ENCODE peak calls at places on chromosomes 13 and 19, in eight cellular contexts. E is activated CD8-positive, alpha-beta memory T cell treated with anti-CD3 and anti-CD28 coated beads for 48 hours; Q is gastrocnemius medialis; R is SW 1271; Z is activated CD4-positive, alpha-beta T cell treated with anti-CD3 and anti-CD28 coated beads for 48 hours; T is T-helper 17 cell; Y is adrenal gland; F is stimulated activated CD4-positive, alpha-beta T cell treated with anti-CD3 and anti-CD28 coated beads, Interleukin-15, amount 100 ng/mL, for 48 hours. I is an unnamed sample.

GRCh38 chr19:39182174-39182505 is 14.6 kb upstream of the NCCRP1 start:
- DNase-seq in E (no peak), Q (no peak), R (no peak), Z (no peak), T (no peak), Y (no peak), F (no peak), I (no peak)

GRCh38 chr13:91017031-91017668 is 330.3 kb upstream of the MIR17HG start:
- DNase-seq in E (no peak), Q (no peak), R (no peak), Z (peak), T (no peak), Y (no peak), F (no peak), I (peak)

GRCh38 chr19:35577918-35578317 is 8.1 kb upstream of the PMIS2 start:
- DNase-seq in E (no peak), Q (no peak), R (no peak), Z (no peak), T (no peak), Y (no peak), F (no peak), I (no peak)

GRCh38 chr19:47124937-47125668 is 5.5 kb upstream of the SAE1 start:
- DNase-seq in E (no peak), Q (no peak), R (no peak), Z (no peak), T (no peak), Y (no peak), F (no peak), I (no peak)

GRCh38 chr13:30618938-30619289 is 1.2 kb downstream of the USPL1 start:
- DNase-seq in E (no peak), Q (no peak), R (no peak), Z (no peak), T (no peak), Y (no peak), F (no peak), I (no peak)

GRCh38 chr13:76684336-76684735 is 201.9 kb downstream of the KCTD12 start:
- DNase-seq in E (no peak), Q (no peak), R (no peak), Z (no peak), T (no peak), Y (no peak), F (no peak), I (no peak)

GRCh38 chr19:30214651-30215051 is 157.5 kb upstream of the ZNF536 start:
- DNase-seq in E (no peak), Q (no peak), R (no peak), Z (peak), T (no peak), Y (no peak), F (no peak), I (no peak)

GRCh38 chr13:62631614-62632013 is 1216.0 kb upstream of the PCDH20 start:
- DNase-seq in E (no peak), Q (no peak), R (no peak), Z (no peak), T (no peak), Y (no peak), F (no peak), I (no peak)

GRCh38 chr13:98322091-98322718 is 145.1 kb upstream of the RNF113B start:
- DNase-seq in E (no peak), Q (no peak), R (no peak), Z (no peak), T (no peak), Y (no peak), F (no peak), I (no peak)

GRCh38 chr19:33094504-33095067 is 13.6 kb downstream of the GPATCH1 start:
- DNase-seq in E (no peak), Q (no peak), R (no peak), Z (no peak), T (no peak), Y (no peak), F (no peak), I (no peak)

GRCh38 chr19:41895745-41896580 is 13.0 kb downstream of the ARHGEF1 start:
- DNase-seq in E (no peak), Q (no peak), R (no peak), Z (peak), T (no peak), Y (no peak), F (no peak), I (peak)